ENCODE peak calls at places on chromosomes 3 and 15, in four cellular contexts. One of them, this sample, is unnamed.

GRCh38 chr3:81674690-81675089 is 86.8 kb downstream of the GBE1 start:
- DNase-seq in H1: no peak
- DNase-seq in GM12878: no peak
- DNase-seq in HepG2: no peak
- DNase-seq in this sample: no peak

GRCh38 chr3:87614998-87615397 is 338.6 kb upstream of the POU1F1 start:
- DNase-seq in GM12878: no peak
- DNase-seq in H1: no peak
- DNase-seq in HepG2: no peak
- DNase-seq in this sample: no peak

GRCh38 chr15:74614744-74615312 is 808 bp upstream of the CLK3 start:
- DNase-seq in HepG2: no peak
- DNase-seq in H1: no peak
- DNase-seq in GM12878: peak; percentile 62
- DNase-seq in this sample: peak; percentile 94

GRCh38 chr15:52523192-52523591 is 5.5 kb downstream of the MYO5A start:
- DNase-seq in GM12878: no peak
- DNase-seq in HepG2: no peak
- DNase-seq in H1: no peak
- DNase-seq in this sample: no peak

GRCh38 chr3:58540176-58540863 is 3.3 kb upstream of the ACOX2 start:
- DNase-seq in GM12878: no peak
- DNase-seq in H1: no peak
- DNase-seq in HepG2: no peak
- DNase-seq in this sample: no peak

GRCh38 chr15:69059170-69059943 is 44.9 kb downstream of the NOX5 start:
- DNase-seq in HepG2: peak; percentile 83
- DNase-seq in GM12878: peak; percentile 19
- DNase-seq in H1: peak; percentile 94
- DNase-seq in this sample: peak; percentile 84

GRCh38 chr15:63243101-63243500 is 34.3 kb upstream of the APH1B start:
- DNase-seq in HepG2: no peak
- DNase-seq in H1: no peak
- DNase-seq in GM12878: no peak
- DNase-seq in this sample: no peak

GRCh38 chr3:176734146-176734545 is 463.1 kb downstream of the TBL1XR1 start:
- DNase-seq in H1: peak; percentile 56
- DNase-seq in GM12878: no peak
- DNase-seq in HepG2: no peak
- DNase-seq in this sample: peak; percentile 9

GRCh38 chr15:62903437-62903836 is 139.1 kb upstream of the TPM1 start:
- DNase-seq in GM12878: no peak
- DNase-seq in H1: no peak
- DNase-seq in HepG2: peak; percentile 46
- DNase-seq in this sample: no peak

DNA sequence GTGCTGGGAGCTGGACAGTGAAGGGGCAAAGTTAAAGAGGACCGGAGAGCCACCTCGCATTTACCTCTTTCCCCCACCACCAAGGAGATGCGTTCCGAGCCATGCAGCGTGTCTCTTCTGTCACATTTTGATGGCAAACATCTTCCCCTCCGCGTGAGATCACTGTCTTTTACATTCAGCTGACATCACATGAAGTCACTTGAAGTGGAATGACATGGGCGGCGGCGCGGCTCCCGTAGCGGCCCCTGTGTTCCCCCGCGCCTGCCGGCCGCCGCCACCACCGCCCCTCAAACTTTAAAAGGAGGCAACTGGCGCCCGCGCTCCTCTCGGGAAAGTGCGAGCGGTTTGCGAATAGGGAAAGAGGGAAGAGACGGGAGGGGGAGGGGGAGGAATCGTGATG is at the start of gene FEZF2:
- DNase-seq in H1: peak; percentile 77
- DNase-seq in GM12878: no peak
- DNase-seq in HepG2: no peak
- DNase-seq in this sample: no peak
- TF ChIP-seq EZH2 in H1: peak; percentile 93
- TF ChIP-seq EZH2 in GM12878: no peak
- TF ChIP-seq EZH2 in HepG2: no peak
- TF ChIP-seq EZH2 in this sample: no peak

GRCh38 chr3:31157893-31158620 is 263.6 kb upstream of the GADL1 start:
- DNase-seq in GM12878: no peak
- DNase-seq in H1: no peak
- DNase-seq in HepG2: no peak
- DNase-seq in this sample: no peak
- TF ChIP-seq RFX5 in GM12878: no peak
- TF ChIP-seq RFX5 in H1: no peak
- TF ChIP-seq RFX5 in HepG2: no peak
- TF ChIP-seq RFX5 in this sample: no peak

GRCh38 chr15:41512512-41513281 is 930 bp downstream of the LTK start:
- DNase-seq in H1: peak; percentile 68
- DNase-seq in GM12878: no peak
- DNase-seq in HepG2: no peak
- DNase-seq in this sample: peak; percentile 71
- TF ChIP-seq EZH2 in H1: peak; percentile 98
- TF ChIP-seq EZH2 in GM12878: no peak
- TF ChIP-seq EZH2 in HepG2: no peak
- TF ChIP-seq EZH2 in this sample: no peak

GRCh38 chr3:28856796-28857195 is 424.1 kb upstream of the RBMS3 start:
- DNase-seq in HepG2: no peak
- DNase-seq in H1: no peak
- DNase-seq in GM12878: no peak
- DNase-seq in this sample: no peak

GRCh38 chr3:28859897-28860296 is 421.0 kb upstream of the RBMS3 start:
- DNase-seq in H1: no peak
- DNase-seq in HepG2: no peak
- DNase-seq in GM12878: no peak
- DNase-seq in this sample: no peak

DNA sequence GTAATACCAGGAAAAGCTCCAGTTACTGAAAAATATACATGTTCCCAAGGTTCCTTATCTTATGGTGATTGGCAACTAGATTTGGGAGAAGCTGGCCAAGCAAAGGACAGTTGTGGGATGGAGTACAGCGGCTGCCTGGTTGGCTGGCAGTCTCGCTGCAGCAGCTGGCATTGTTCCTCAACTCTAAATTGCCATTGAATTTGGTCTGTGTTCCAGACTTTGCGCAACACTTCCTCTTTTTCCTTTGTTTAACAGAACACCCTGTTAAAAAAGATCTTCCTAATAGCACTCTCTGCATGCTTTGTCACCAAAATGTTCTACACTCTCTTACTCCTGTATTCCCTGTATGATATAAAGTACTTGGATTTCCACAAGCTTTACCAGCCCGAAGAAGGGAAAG is 420.6 kb upstream of the RBMS3 start:
- DNase-seq in GM12878: no peak
- DNase-seq in HepG2: no peak
- DNase-seq in H1: no peak
- DNase-seq in this sample: no peak
- TF ChIP-seq RFX5 in GM12878: no peak
- TF ChIP-seq RFX5 in HepG2: no peak
- TF ChIP-seq RFX5 in H1: no peak
- TF ChIP-seq RFX5 in this sample: no peak

DNA sequence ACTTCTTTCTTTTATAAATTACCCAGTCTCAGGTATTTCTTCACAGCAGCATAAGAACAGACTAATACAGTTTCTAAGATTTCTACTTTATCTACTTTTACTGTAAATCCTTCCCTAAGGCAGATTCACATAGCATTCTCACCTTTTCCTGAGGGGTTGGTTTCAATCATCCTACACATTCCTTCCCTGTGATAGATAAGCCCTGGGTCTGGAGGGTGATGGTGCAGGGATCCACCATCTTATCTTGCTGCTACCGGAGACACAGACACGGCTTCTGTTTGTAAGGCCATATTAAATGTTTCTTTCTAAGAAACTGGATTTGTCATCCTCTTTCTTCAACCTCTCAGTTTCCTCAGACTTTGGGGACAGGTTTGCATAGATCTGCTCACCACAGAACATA is 6.1 kb downstream of the IQCF5 start:
- DNase-seq in GM12878: no peak
- DNase-seq in H1: no peak
- DNase-seq in HepG2: no peak
- DNase-seq in this sample: no peak
- TF ChIP-seq EZH2 in GM12878: no peak
- TF ChIP-seq EZH2 in H1: no peak
- TF ChIP-seq EZH2 in HepG2: no peak
- TF ChIP-seq EZH2 in this sample: no peak

GRCh38 chr3:13852638-13853009 is 27.2 kb downstream of the WNT7A start:
- DNase-seq in H1: no peak
- DNase-seq in HepG2: no peak
- DNase-seq in GM12878: no peak
- DNase-seq in this sample: no peak
- TF ChIP-seq RFX5 in H1: no peak
- TF ChIP-seq RFX5 in HepG2: no peak
- TF ChIP-seq RFX5 in GM12878: no peak
- TF ChIP-seq RFX5 in this sample: no peak

This sample was measured in K562.